ENCODE peak calls at places on chromosomes 5 and 9, in five cellular contexts. G is effector memory CD8-positive, alpha-beta T cell; L is right atrium auricular region; P is CD4-positive, CD25-positive, alpha-beta regulatory T cell; N is left lobe of liver. O is an unnamed sample.
A peak's percentile ranks its signal among the peaks of the same experiment; 100 is the strongest.

GRCh38 chr5:142319560-142320426 is 5.0 kb downstream of the SPRY4 start:
- DNase-seq in G (no peak), L (no peak), P (no peak), N (no peak), O (no peak)

GRCh38 chr5:77957931-77958476 is 181.9 kb upstream of the TBCA start:
- DNase-seq in G (no peak), L (no peak), P (no peak), N (no peak), O (no peak)

GRCh38 chr9:20319641-20320337 is 302.5 kb downstream of the MLLT3 start:
- DNase-seq in G (no peak), L (no peak), P (no peak), N (no peak), O (no peak)

GRCh38 chr9:131457746-131458145 is 45.0 kb upstream of the POMT1 start:
- DNase-seq in G (no peak), L (no peak), P (no peak), N (no peak), O (no peak)

GRCh38 chr9:115254217-115254616 is 136.3 kb upstream of the TNC start:
- DNase-seq in G (no peak), L (no peak), P (no peak), N (no peak), O (no peak)

GRCh38 chr5:111942214-111942613 is 185.2 kb upstream of the NREP start:
- DNase-seq in G (no peak), L (no peak), P (no peak), N (no peak), O (no peak)

GRCh38 chr5:135571902-135572301 is 6.9 kb downstream of the CXCL14 start:
- DNase-seq in G (no peak), L (no peak), P (no peak), N (no peak), O (no peak)

GRCh38 chr5:177539411-177539810 is 15.0 kb downstream of the FAM193B start:
- DNase-seq in G (no peak), L (no peak), P (no peak), N (no peak), O (no peak)

GRCh38 chr5:150674376-150674821 is 13.3 kb downstream of the MYOZ3 start:
- DNase-seq in G (no peak), L (peak; percentile 80), P (no peak), N (no peak), O (no peak)

GRCh38 chr9:129436751-129437625 is 183.9 kb downstream of the C9orf50 start:
- DNase-seq in G (no peak), L (peak; percentile 74), P (no peak), N (no peak), O (no peak)

GRCh38 chr9:120742951-120743416 is 28.7 kb upstream of the MEGF9 start:
- DNase-seq in G (no peak), L (peak; percentile 42), P (no peak), N (peak; percentile 72), O (no peak)

GRCh38 chr5:115568668-115569067 is 24.1 kb upstream of the FEM1C start:
- DNase-seq in G (no peak), L (no peak), P (no peak), N (no peak), O (no peak)

GRCh38 chr5:53333160-53333559 is 147.3 kb upstream of the FST start:
- DNase-seq in G (no peak), L (no peak), P (no peak), N (no peak), O (no peak)

GRCh38 chr5:135155616-135156214 is 121.7 kb upstream of the PITX1 start:
- DNase-seq in G (no peak), L (no peak), P (no peak), N (no peak), O (peak; percentile 3)

GRCh38 chr9:32584784-32585183 is 11.8 kb upstream of the NDUFB6 start:
- DNase-seq in G (no peak), L (no peak), P (no peak), N (no peak), O (no peak)

GRCh38 chr9:76962732-76963131 is 56.7 kb upstream of the FOXB2 start:
- DNase-seq in G (no peak), L (no peak), P (no peak), N (no peak), O (no peak)

GRCh38 chr9:120767451-120767850 is 25.8 kb downstream of the FBXW2 start:
- DNase-seq in G (no peak), L (no peak), P (no peak), N (no peak), O (no peak)

GRCh38 chr9:130537346-130538050 is 41.9 kb upstream of the FUBP3 start:
- DNase-seq in G (no peak), L (no peak), P (no peak), N (no peak), O (no peak)

GRCh38 chr9:27870404-27870803 is 297.1 kb upstream of the C9orf72 start:
- DNase-seq in G (no peak), L (no peak), P (no peak), N (peak; percentile 71), O (no peak)

GRCh38 chr9:136438548-136438908 is 1.1 kb downstream of the INPP5E start:
- DNase-seq in G (no peak), L (no peak), P (no peak), N (no peak), O (no peak)

GRCh38 chr5:50655810-50656205 is 10.6 kb upstream of the PARP8 start:
- DNase-seq in G (no peak), L (no peak), P (no peak), N (no peak), O (no peak)

GRCh38 chr5:113123563-113123962 is 147.0 kb downstream of the DCP2 start:
- DNase-seq in G (no peak), L (no peak), P (no peak), N (no peak), O (no peak)

GRCh38 chr5:68479524-68479923 is 264.0 kb downstream of the PIK3R1 start:
- DNase-seq in G (no peak), L (no peak), P (no peak), N (no peak), O (no peak)

GRCh38 chr5:108729306-108729645 is 18.4 kb upstream of the FER start:
- DNase-seq in G (no peak), L (no peak), P (no peak), N (no peak), O (no peak)

GRCh38 chr9:10678790-10679189 is 66.0 kb upstream of the PTPRD start:
- DNase-seq in G (no peak), L (no peak), P (no peak), N (no peak), O (no peak)

GRCh38 chr5:164277720-164278119 is 772.3 kb downstream of the MAT2B start:
- DNase-seq in G (no peak), L (no peak), P (no peak), N (no peak), O (no peak)

GRCh38 chr5:40483316-40483715 is 196.4 kb upstream of the PTGER4 start:
- DNase-seq in G (no peak), L (no peak), P (no peak), N (no peak), O (no peak)

GRCh38 chr9:12813960-12814876 is 39.4 kb downstream of the LURAP1L start:
- DNase-seq in G (no peak), L (peak; percentile 86), P (no peak), N (no peak), O (no peak)

O was measured in type B pancreatic cell.